ENCODE peak calls at places on chromosomes 7 and 10, in ten cellular contexts. I, X, O, J, L, B, V, D, W and K are unnamed samples.

GRCh38 chr7:95006010-95006409 is 98.6 kb downstream of the PPP1R9A start:
- DNase-seq in O (no peak), B (no peak), J (no peak), L (no peak), X (no peak), I (no peak), W (no peak), D (no peak), V (no peak), K (no peak)

GRCh38 chr7:106926892-106927291 is 61.8 kb downstream of the PIK3CG start:
- DNase-seq in O (no peak), J (no peak), W (no peak), X (no peak), L (no peak), D (no peak), V (no peak), I (no peak), B (no peak), K (no peak)

GRCh38 chr10:119535310-119535709 is 7.2 kb downstream of the RGS10 start:
- DNase-seq in W (no peak), I (no peak), O (no peak), D (no peak), L (no peak), J (peak), B (no peak), X (no peak), V (no peak), K (no peak)

GRCh38 chr10:19968745-19969144 is 152.5 kb downstream of the PLXDC2 start:
- DNase-seq in I (no peak), W (no peak), D (no peak), L (no peak), B (no peak), O (no peak), J (no peak), X (no peak), V (no peak), K (no peak)

GRCh38 chr10:100999742-101000601 is at the start of gene LZTS2:
- DNase-seq in V (no peak), L (no peak), D (no peak), J (peak), O (peak), B (no peak), I (no peak), X (no peak), W (no peak), K (no peak)

GRCh38 chr10:5040781-5041470 is 37.3 kb upstream of the AKR1C2 start:
- DNase-seq in B (no peak), O (peak), J (peak), V (no peak), D (no peak), L (no peak), X (no peak), W (no peak), I (no peak), K (no peak)

GRCh38 chr10:131900350-131901152 is at the start of gene PPP2R2D:
- DNase-seq in I (peak), L (peak), D (peak), B (peak), O (peak), J (peak), X (peak), W (peak), V (peak), K (peak)

GRCh38 chr10:45444976-45445898 is 71.2 kb downstream of the ALOX5 start:
- DNase-seq in I (no peak), J (no peak), B (no peak), O (no peak), X (no peak), D (no peak), W (no peak), V (no peak), L (no peak), K (no peak)

GRCh38 chr7:27329917-27330316 is 87.3 kb downstream of the EVX1 start:
- DNase-seq in J (peak), X (no peak), O (no peak), L (no peak), V (no peak), D (no peak), W (no peak), I (no peak), B (no peak), K (no peak)

GRCh38 chr7:84492565-84493034 is 298.0 kb upstream of the SEMA3A start:
- DNase-seq in L (no peak), V (no peak), O (no peak), I (no peak), X (no peak), W (no peak), D (no peak), B (no peak), J (peak), K (no peak)

GRCh38 chr7:33719059-33719581 is 186.2 kb upstream of the BMPER start:
- DNase-seq in B (no peak), X (no peak), O (no peak), V (peak), D (no peak), I (no peak), W (no peak), L (no peak), J (peak), K (no peak)

GRCh38 chr10:71963756-71964668 is at the start of gene CHST3:
- DNase-seq in X (no peak), O (peak), D (no peak), B (peak), I (no peak), W (no peak), V (peak), J (peak), L (peak), K (no peak)

GRCh38 chr10:3720228-3721019 is 64.6 kb downstream of the KLF6 start:
- DNase-seq in L (peak), I (no peak), V (peak), O (peak), X (no peak), W (no peak), B (no peak), D (no peak), J (peak), K (no peak)

GRCh38 chr10:115649217-115649616 is 556.1 kb downstream of the ATRNL1 start:
- DNase-seq in J (no peak), B (no peak), I (no peak), X (no peak), W (no peak), L (no peak), D (no peak), O (no peak), V (no peak), K (no peak)

GRCh38 chr7:103947026-103947655 is 42.3 kb downstream of the RELN start:
- DNase-seq in X (no peak), J (no peak), L (no peak), O (no peak), B (no peak), I (no peak), W (no peak), D (no peak), V (no peak), K (no peak)

GRCh38 chr10:2625094-2625493 is 442.3 kb upstream of the PFKP start:
- DNase-seq in O (no peak), L (no peak), B (no peak), D (no peak), J (no peak), I (no peak), V (no peak), X (no peak), W (no peak), K (no peak)

GRCh38 chr7:96297873-96298272 is 24.0 kb downstream of the SLC25A13 start:
- DNase-seq in O (no peak), I (no peak), X (no peak), L (no peak), V (no peak), W (no peak), J (no peak), B (no peak), D (no peak), K (no peak)